ENCODE peak calls at places on chromosomes 13 and 19, in four cellular contexts. C, G, H and W are unnamed samples.

GRCh38 chr19:32177686-32178085 is 167.7 kb upstream of the ZNF507 start:
- DNase-seq in H (no peak), C (no peak), G (no peak), W (no peak)

GRCh38 chr19:6464070-6464873 is at the start of gene CRB3:
- DNase-seq in G (no peak), C (no peak), H (no peak), W (no peak)

GRCh38 chr19:22327321-22327720 is 41.1 kb downstream of the ZNF729 start:
- DNase-seq in G (no peak), C (no peak), H (no peak), W (no peak)

GRCh38 chr19:31461814-31462539 is 112.7 kb upstream of the TSHZ3 start:
- DNase-seq in H (no peak), G (no peak), C (no peak), W (no peak)

GRCh38 chr19:55418185-55418584 is 10.6 kb upstream of the UBE2S start:
- DNase-seq in G (peak), H (peak), C (no peak), W (peak)

GRCh38 chr13:80340643-80341097 is 256 bp downstream of the SPRY2 start:
- DNase-seq in G (peak), H (no peak), C (no peak), W (no peak)

GRCh38 chr13:20128459-20128927 is 32.4 kb downstream of the GJA3 start:
- DNase-seq in G (peak), H (peak), C (no peak), W (no peak)

GRCh38 chr13:31846182-31846938 is 107.0 kb downstream of the RXFP2 start:
- DNase-seq in G (peak), C (peak), H (peak), W (peak)

GRCh38 chr13:75968103-75968838 is 332.1 kb downstream of the LMO7 start:
- DNase-seq in H (no peak), C (no peak), G (no peak), W (no peak)

GRCh38 chr19:3350014-3350663 is 16.2 kb upstream of the NFIC start:
- DNase-seq in H (no peak), C (no peak), G (no peak), W (no peak)

GRCh38 chr13:41608779-41609178 is 151.4 kb downstream of the RGCC start:
- DNase-seq in H (no peak), G (no peak), C (no peak), W (no peak)

GRCh38 chr19:28793391-28794168 is 419.4 kb downstream of the UQCRFS1 start:
- DNase-seq in G (no peak), C (peak), H (peak), W (no peak)

GRCh38 chr13:89969996-89970709 is 1377.3 kb upstream of the MIR17HG start:
- DNase-seq in H (no peak), C (no peak), G (no peak), W (no peak)

GRCh38 chr19:54069482-54069881 is 5.8 kb upstream of the VSTM1 start:
- DNase-seq in G (no peak), H (no peak), C (no peak), W (no peak)

GRCh38 chr13:45194081-45194939 is 6.5 kb downstream of the KCTD4 start:
- DNase-seq in G (no peak), H (no peak), C (peak), W (no peak)

GRCh38 chr13:44300895-44301638 is 72.6 kb upstream of the SERP2 start:
- DNase-seq in C (peak), H (peak), G (peak), W (peak)

GRCh38 chr13:99984463-99985242 is 3.1 kb downstream of the ZIC2 start:
- DNase-seq in G (peak), H (no peak), C (no peak), W (no peak)

GRCh38 chr13:79659161-79659560 is 178.2 kb downstream of the NDFIP2 start:
- DNase-seq in C (peak), G (no peak), H (peak), W (no peak)

GRCh38 chr19:4606921-4607678 is 32.2 kb upstream of the TNFAIP8L1 start:
- DNase-seq in G (no peak), H (peak), C (peak), W (no peak)

GRCh38 chr13:32153056-32153455 is 121.5 kb downstream of the FRY start:
- DNase-seq in G (no peak), H (no peak), C (no peak), W (no peak)

DNA sequence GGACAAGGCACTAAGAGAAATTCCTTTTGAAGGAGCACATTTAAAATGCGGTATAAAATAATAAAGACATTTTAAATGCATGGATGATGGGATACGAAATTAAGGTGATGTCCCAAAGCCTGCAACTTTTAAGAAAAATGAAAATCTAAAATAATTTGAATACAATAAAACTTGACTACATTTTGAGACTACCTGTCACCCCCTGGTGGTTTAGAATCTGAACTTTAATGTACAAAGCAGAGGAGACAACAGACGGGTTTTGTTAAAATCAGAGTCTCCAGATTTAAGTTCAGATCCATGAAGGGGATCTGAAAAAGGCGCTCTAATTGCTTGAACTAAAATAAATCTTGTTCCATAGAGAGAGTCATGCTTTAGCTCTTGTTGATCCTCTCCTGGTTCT is 1129.3 kb upstream of the PCDH20 start:
- DNase-seq in C (no peak), H (no peak), G (no peak), W (no peak)
- TF ChIP-seq CTCF in C (no peak), H (no peak), G (no peak), W (peak)

GRCh38 chr13:48647625-48648024 is 6.1 kb upstream of the CYSLTR2 start:
- DNase-seq in C (no peak), G (peak), H (no peak), W (no peak)
- TF ChIP-seq CTCF in C (peak), G (no peak), H (no peak), W (peak)

GRCh38 chr19:42074513-42075363 is 1.2 kb upstream of the ZNF574 start:
- DNase-seq in H (no peak), C (no peak), G (peak), W (peak)
- TF ChIP-seq CTCF in H (no peak), C (no peak), G (no peak), W (no peak)

GRCh38 chr19:49057636-49058234 is at the start of gene CGB7:
- DNase-seq in C (peak), G (no peak), H (peak), W (no peak)

GRCh38 chr19:49061000-49061399 is 3.5 kb upstream of the CGB7 start:
- DNase-seq in C (no peak), H (no peak), G (no peak), W (no peak)

GRCh38 chr19:49058592-49058991 is 1.0 kb upstream of the CGB7 start:
- DNase-seq in H (peak), G (peak), C (no peak), W (peak)

GRCh38 chr19:49059056-49059455 is 1.5 kb upstream of the CGB7 start:
- DNase-seq in H (no peak), G (no peak), C (no peak), W (peak)

GRCh38 chr19:49056101-49056901 is 1.2 kb downstream of the CGB7 start:
- DNase-seq in H (peak), C (peak), G (peak), W (peak)
- TF ChIP-seq CTCF in H (peak), C (peak), G (peak), W (peak)

DNA sequence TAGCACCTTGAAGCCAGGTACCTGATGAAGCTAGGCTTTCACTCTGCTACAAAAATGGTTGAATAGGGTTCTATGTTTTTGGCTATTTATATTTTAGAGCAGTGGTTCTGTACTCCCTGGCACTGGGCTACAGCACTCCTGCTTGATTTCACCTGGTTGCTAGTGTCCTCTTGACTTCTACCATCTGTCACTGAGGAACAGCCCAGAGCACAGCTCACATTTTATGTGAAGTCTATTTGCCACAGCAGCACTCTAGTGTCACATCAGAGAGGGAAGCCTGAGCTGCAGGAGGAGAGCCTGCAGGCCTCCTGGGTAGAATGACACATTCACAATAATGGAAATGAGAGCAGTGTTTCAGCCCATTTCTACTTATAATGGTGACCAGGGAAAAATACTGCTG is 184.2 kb downstream of the ZNF486 start:
- DNase-seq in C (no peak), H (no peak), G (no peak), W (no peak)
- TF ChIP-seq CTCF in C (no peak), H (no peak), G (no peak), W (no peak)

DNA sequence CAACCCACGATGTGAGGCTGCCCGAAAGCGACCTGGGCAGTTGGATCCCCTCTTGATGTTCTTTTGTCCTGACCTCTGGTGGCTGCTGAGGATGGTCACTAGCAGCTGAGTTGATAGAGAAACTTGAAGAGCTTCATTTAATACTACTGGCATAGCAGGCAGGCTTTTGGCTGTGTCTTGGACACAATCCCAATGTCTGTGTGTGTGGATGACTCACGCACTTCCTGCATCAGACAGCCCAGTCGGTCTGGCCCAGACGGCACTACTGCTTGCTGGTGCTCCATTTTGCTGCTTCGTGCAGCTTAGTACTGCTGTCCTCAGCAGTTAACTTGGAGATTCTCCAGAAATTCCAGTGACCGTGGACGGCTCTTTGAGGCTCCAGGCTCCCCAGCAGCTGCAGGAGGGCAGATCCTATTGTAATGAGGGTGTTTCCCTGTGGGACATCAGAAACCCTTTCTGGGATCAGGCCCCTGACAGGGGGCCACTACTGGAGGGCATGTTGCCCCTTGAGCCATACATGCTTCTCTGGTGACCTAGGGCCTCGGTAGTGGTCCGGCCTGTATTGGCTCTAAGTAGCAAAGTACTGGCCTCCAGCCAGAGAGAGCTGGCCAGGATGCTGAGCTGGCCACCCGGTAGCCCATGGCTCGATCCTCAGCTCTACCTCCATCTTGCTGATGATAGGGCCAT is 4.5 kb downstream of the FPR3 start:
- DNase-seq in H (no peak), G (no peak), C (peak), W (no peak)
- TF ChIP-seq CTCF in H (peak), G (no peak), C (peak), W (no peak)

DNA sequence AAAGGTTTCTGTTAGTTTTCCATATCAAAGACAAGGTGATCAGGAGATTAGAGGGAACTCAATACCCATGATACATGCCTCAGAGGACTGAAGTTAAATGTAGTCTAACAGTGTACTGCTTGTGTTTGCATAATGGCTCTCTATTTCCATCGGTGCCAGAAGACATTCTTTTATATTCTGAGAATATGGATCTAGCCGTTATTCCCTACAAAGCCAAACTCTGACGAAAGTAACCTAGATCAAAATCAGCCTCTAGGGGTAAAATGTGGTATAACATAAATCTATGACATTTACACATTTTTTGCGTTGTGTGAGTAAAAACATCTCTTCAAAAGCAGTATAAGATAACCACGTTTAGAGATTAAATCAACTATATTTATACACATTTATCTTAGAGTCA is 2232.7 kb downstream of the PCDH9 start:
- DNase-seq in G (no peak), H (no peak), C (no peak), W (no peak)
- TF ChIP-seq CTCF in G (no peak), H (no peak), C (no peak), W (no peak)